ENCODE peak calls at places on chromosomes 2 and 18, in six cellular contexts. One of them, this sample, is unnamed.

GRCh38 chr2:132595186-132595585 is 74.8 kb downstream of the LYPD1 start:
- DNase-seq in GM13976: no peak
- DNase-seq in adrenal gland: no peak
- DNase-seq in endothelial cell: no peak
- DNase-seq in CD4-positive, alpha-beta T cell: no peak
- DNase-seq in retinal pigment epithelial cell: no peak
- DNase-seq in this sample: no peak

GRCh38 chr2:2779727-2780126 is 448.7 kb upstream of the MYT1L start:
- DNase-seq in GM13976: no peak
- DNase-seq in adrenal gland: no peak
- DNase-seq in endothelial cell: no peak
- DNase-seq in CD4-positive, alpha-beta T cell: no peak
- DNase-seq in retinal pigment epithelial cell: no peak
- DNase-seq in this sample: no peak

GRCh38 chr18:57116598-57117132 is 30.2 kb upstream of the BOD1L2 start:
- DNase-seq in GM13976: no peak
- DNase-seq in adrenal gland: no peak
- DNase-seq in endothelial cell: no peak
- DNase-seq in CD4-positive, alpha-beta T cell: no peak
- DNase-seq in retinal pigment epithelial cell: no peak
- DNase-seq in this sample: no peak

GRCh38 chr2:191555092-191555742 is 122.7 kb upstream of the NABP1 start:
- DNase-seq in GM13976: peak; percentile 72
- DNase-seq in adrenal gland: peak; percentile 84
- DNase-seq in endothelial cell: peak; percentile 86
- DNase-seq in CD4-positive, alpha-beta T cell: peak; percentile 68
- DNase-seq in retinal pigment epithelial cell: peak; percentile 38
- DNase-seq in this sample: peak; percentile 88

GRCh38 chr2:224405412-224405811 is 3.5 kb upstream of the FAM124B start:
- DNase-seq in GM13976: no peak
- DNase-seq in adrenal gland: no peak
- DNase-seq in endothelial cell: no peak
- DNase-seq in CD4-positive, alpha-beta T cell: no peak
- DNase-seq in retinal pigment epithelial cell: no peak
- DNase-seq in this sample: no peak

GRCh38 chr2:65436169-65436824 is 3.9 kb upstream of the SPRED2 start:
- DNase-seq in GM13976: peak; percentile 77
- DNase-seq in adrenal gland: peak; percentile 93
- DNase-seq in endothelial cell: peak; percentile 46
- DNase-seq in CD4-positive, alpha-beta T cell: no peak
- DNase-seq in retinal pigment epithelial cell: peak; percentile 51
- DNase-seq in this sample: peak; percentile 97

GRCh38 chr2:37829616-37830385 is 95.3 kb upstream of the RMDN2 start:
- DNase-seq in GM13976: no peak
- DNase-seq in adrenal gland: no peak
- DNase-seq in endothelial cell: no peak
- DNase-seq in CD4-positive, alpha-beta T cell: no peak
- DNase-seq in retinal pigment epithelial cell: no peak
- DNase-seq in this sample: no peak

GRCh38 chr2:41038408-41038807 is 586.5 kb upstream of the SLC8A1 start:
- DNase-seq in GM13976: no peak
- DNase-seq in adrenal gland: no peak
- DNase-seq in endothelial cell: no peak
- DNase-seq in CD4-positive, alpha-beta T cell: no peak
- DNase-seq in retinal pigment epithelial cell: peak; percentile 66
- DNase-seq in this sample: no peak

GRCh38 chr2:104868081-104868806 is 14.3 kb downstream of the POU3F3 start:
- DNase-seq in GM13976: no peak
- DNase-seq in adrenal gland: no peak
- DNase-seq in endothelial cell: no peak
- DNase-seq in CD4-positive, alpha-beta T cell: no peak
- DNase-seq in retinal pigment epithelial cell: no peak
- DNase-seq in this sample: no peak

GRCh38 chr18:12944724-12945123 is 3.1 kb upstream of the SEH1L start:
- DNase-seq in GM13976: no peak
- DNase-seq in adrenal gland: peak; percentile 24
- DNase-seq in endothelial cell: no peak
- DNase-seq in CD4-positive, alpha-beta T cell: no peak
- DNase-seq in retinal pigment epithelial cell: no peak
- DNase-seq in this sample: peak; percentile 18

GRCh38 chr18:21853020-21853419 is 112.4 kb downstream of the MIB1 start:
- DNase-seq in GM13976: peak; percentile 48
- DNase-seq in adrenal gland: no peak
- DNase-seq in endothelial cell: no peak
- DNase-seq in CD4-positive, alpha-beta T cell: no peak
- DNase-seq in retinal pigment epithelial cell: no peak
- DNase-seq in this sample: no peak

GRCh38 chr18:79507076-79507545 is 111.4 kb downstream of the NFATC1 start:
- DNase-seq in GM13976: no peak
- DNase-seq in adrenal gland: peak; percentile 68
- DNase-seq in endothelial cell: peak; percentile 70
- DNase-seq in CD4-positive, alpha-beta T cell: peak; percentile 37
- DNase-seq in retinal pigment epithelial cell: no peak
- DNase-seq in this sample: peak; percentile 72

GRCh38 chr2:216404010-216404618 is 8.2 kb upstream of the SMARCAL1 start:
- DNase-seq in GM13976: peak; percentile 43
- DNase-seq in adrenal gland: peak; percentile 42
- DNase-seq in endothelial cell: peak; percentile 18
- DNase-seq in CD4-positive, alpha-beta T cell: peak; percentile 33
- DNase-seq in retinal pigment epithelial cell: no peak
- DNase-seq in this sample: no peak

GRCh38 chr2:156589381-156590079 is 153.4 kb downstream of the GPD2 start:
- DNase-seq in GM13976: peak; percentile 16
- DNase-seq in adrenal gland: peak; percentile 33
- DNase-seq in endothelial cell: no peak
- DNase-seq in CD4-positive, alpha-beta T cell: no peak
- DNase-seq in retinal pigment epithelial cell: no peak
- DNase-seq in this sample: peak; percentile 25

GRCh38 chr2:127721978-127722355 is 20.7 kb downstream of the SFT2D3 start:
- DNase-seq in GM13976: no peak
- DNase-seq in adrenal gland: no peak
- DNase-seq in endothelial cell: no peak
- DNase-seq in CD4-positive, alpha-beta T cell: no peak
- DNase-seq in retinal pigment epithelial cell: peak; percentile 28
- DNase-seq in this sample: no peak

GRCh38 chr2:3137651-3138300 is 239.8 kb downstream of the EIPR1 start:
- DNase-seq in GM13976: no peak
- DNase-seq in adrenal gland: no peak
- DNase-seq in endothelial cell: no peak
- DNase-seq in CD4-positive, alpha-beta T cell: no peak
- DNase-seq in retinal pigment epithelial cell: no peak
- DNase-seq in this sample: no peak

GRCh38 chr2:147696426-147696825 is 148.4 kb upstream of the ACVR2A start:
- DNase-seq in GM13976: no peak
- DNase-seq in adrenal gland: no peak
- DNase-seq in endothelial cell: no peak
- DNase-seq in CD4-positive, alpha-beta T cell: no peak
- DNase-seq in retinal pigment epithelial cell: no peak
- DNase-seq in this sample: no peak

GRCh38 chr2:201447116-201447515 is 4.1 kb downstream of the TRAK2 start:
- DNase-seq in GM13976: no peak
- DNase-seq in adrenal gland: no peak
- DNase-seq in endothelial cell: no peak
- DNase-seq in CD4-positive, alpha-beta T cell: no peak
- DNase-seq in retinal pigment epithelial cell: no peak
- DNase-seq in this sample: no peak

GRCh38 chr18:36255072-36255708 is 42.3 kb upstream of the FHOD3 start:
- DNase-seq in GM13976: no peak
- DNase-seq in adrenal gland: no peak
- DNase-seq in endothelial cell: no peak
- DNase-seq in CD4-positive, alpha-beta T cell: no peak
- DNase-seq in retinal pigment epithelial cell: peak; percentile 12
- DNase-seq in this sample: no peak

GRCh38 chr18:79495591-79496071 is 99.9 kb downstream of the NFATC1 start:
- DNase-seq in GM13976: no peak
- DNase-seq in adrenal gland: no peak
- DNase-seq in endothelial cell: no peak
- DNase-seq in CD4-positive, alpha-beta T cell: no peak
- DNase-seq in retinal pigment epithelial cell: no peak
- DNase-seq in this sample: peak; percentile 24

GRCh38 chr2:83221258-83221657 is 1237.8 kb downstream of the SUCLG1 start:
- DNase-seq in GM13976: no peak
- DNase-seq in adrenal gland: no peak
- DNase-seq in endothelial cell: no peak
- DNase-seq in CD4-positive, alpha-beta T cell: no peak
- DNase-seq in retinal pigment epithelial cell: no peak
- DNase-seq in this sample: no peak

GRCh38 chr2:234293973-234294372 is 202.9 kb downstream of the ARL4C start:
- DNase-seq in GM13976: no peak
- DNase-seq in adrenal gland: no peak
- DNase-seq in endothelial cell: no peak
- DNase-seq in CD4-positive, alpha-beta T cell: no peak
- DNase-seq in retinal pigment epithelial cell: no peak
- DNase-seq in this sample: no peak
- TF ChIP-seq CTCF in GM13976: no peak
- TF ChIP-seq CTCF in adrenal gland: no peak
- TF ChIP-seq CTCF in endothelial cell: no peak
- TF ChIP-seq CTCF in CD4-positive, alpha-beta T cell: no peak
- TF ChIP-seq CTCF in retinal pigment epithelial cell: peak; percentile 9
- TF ChIP-seq CTCF in this sample: no peak

GRCh38 chr2:186241874-186242273 is 244.2 kb upstream of the ZC3H15 start:
- DNase-seq in GM13976: no peak
- DNase-seq in adrenal gland: no peak
- DNase-seq in endothelial cell: no peak
- DNase-seq in CD4-positive, alpha-beta T cell: no peak
- DNase-seq in retinal pigment epithelial cell: no peak
- DNase-seq in this sample: no peak
- TF ChIP-seq CTCF in GM13976: no peak
- TF ChIP-seq CTCF in adrenal gland: no peak
- TF ChIP-seq CTCF in endothelial cell: peak; percentile 32
- TF ChIP-seq CTCF in CD4-positive, alpha-beta T cell: no peak
- TF ChIP-seq CTCF in retinal pigment epithelial cell: no peak
- TF ChIP-seq CTCF in this sample: no peak

DNA sequence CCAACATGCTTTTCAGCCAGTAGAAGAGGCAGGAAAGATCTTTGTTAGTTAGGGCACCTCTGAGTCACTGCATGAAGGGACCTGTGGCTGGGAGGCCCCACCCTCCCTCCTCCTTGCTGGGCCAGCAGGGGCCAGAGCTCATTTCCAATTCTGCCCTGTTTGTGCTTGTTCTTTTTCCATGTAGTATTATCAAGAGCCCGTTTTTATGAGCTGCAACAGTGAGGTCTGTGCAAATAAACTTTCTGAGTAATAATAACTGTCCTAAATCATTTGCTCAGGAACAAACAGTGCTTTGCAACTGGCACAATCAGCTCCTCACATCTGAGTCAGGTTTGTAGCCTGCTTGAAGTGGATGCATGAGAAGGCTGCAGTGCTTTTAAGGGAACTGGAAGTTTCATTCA is 128.0 kb downstream of the ARL4C start:
- DNase-seq in GM13976: no peak
- DNase-seq in adrenal gland: no peak
- DNase-seq in endothelial cell: no peak
- DNase-seq in CD4-positive, alpha-beta T cell: peak; percentile 60
- DNase-seq in retinal pigment epithelial cell: no peak
- DNase-seq in this sample: no peak
- TF ChIP-seq CTCF in GM13976: no peak
- TF ChIP-seq CTCF in adrenal gland: no peak
- TF ChIP-seq CTCF in endothelial cell: no peak
- TF ChIP-seq CTCF in CD4-positive, alpha-beta T cell: no peak
- TF ChIP-seq CTCF in retinal pigment epithelial cell: no peak
- TF ChIP-seq CTCF in this sample: no peak

DNA sequence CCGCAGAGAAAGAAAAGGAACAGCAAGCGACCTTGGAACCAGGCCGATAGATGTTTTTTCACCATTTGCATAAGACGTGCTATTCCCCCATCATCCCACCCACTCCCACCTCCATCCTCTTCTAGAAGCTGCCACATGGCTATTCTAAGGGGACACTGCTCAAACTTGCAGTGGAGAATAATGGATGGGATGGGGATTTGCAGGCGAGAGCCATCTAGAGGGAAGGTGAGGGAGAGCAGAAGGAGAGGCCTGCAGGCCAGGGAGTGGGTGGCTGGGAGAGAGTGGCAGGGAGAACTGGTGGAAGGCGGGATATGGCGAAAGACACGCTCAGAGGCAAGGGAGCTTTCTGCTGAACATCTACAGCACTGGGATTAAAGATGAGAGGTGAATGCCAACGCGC is 84.9 kb downstream of the MAPK4 start:
- DNase-seq in GM13976: no peak
- DNase-seq in adrenal gland: no peak
- DNase-seq in endothelial cell: peak; percentile 20
- DNase-seq in CD4-positive, alpha-beta T cell: no peak
- DNase-seq in retinal pigment epithelial cell: no peak
- DNase-seq in this sample: no peak
- TF ChIP-seq CTCF in GM13976: no peak
- TF ChIP-seq CTCF in adrenal gland: no peak
- TF ChIP-seq CTCF in endothelial cell: no peak
- TF ChIP-seq CTCF in CD4-positive, alpha-beta T cell: no peak
- TF ChIP-seq CTCF in retinal pigment epithelial cell: peak; percentile 49
- TF ChIP-seq CTCF in this sample: no peak

DNA sequence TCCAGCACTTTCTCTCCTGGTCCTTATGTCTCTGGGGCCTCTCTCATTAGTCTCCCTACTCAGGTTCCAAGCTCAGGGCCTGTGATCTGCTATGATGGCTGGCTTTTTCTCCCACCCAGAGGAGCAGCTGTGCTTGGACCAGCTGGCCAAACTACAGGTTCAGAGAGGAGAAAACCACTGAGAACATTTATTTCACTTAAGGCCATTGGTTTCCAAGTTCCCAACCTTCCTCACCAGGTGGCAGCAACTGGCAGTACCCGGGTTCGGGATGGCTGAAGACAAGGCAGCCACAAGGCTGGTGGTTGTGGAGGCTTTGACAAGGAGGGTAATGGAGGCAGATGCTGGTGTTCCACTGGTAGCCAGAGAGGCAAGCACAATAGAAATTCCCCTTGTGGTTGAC is 29.9 kb upstream of the SELENOI start:
- DNase-seq in GM13976: peak; percentile 45
- DNase-seq in adrenal gland: no peak
- DNase-seq in endothelial cell: no peak
- DNase-seq in CD4-positive, alpha-beta T cell: no peak
- DNase-seq in retinal pigment epithelial cell: no peak
- DNase-seq in this sample: no peak
- TF ChIP-seq CTCF in GM13976: no peak
- TF ChIP-seq CTCF in adrenal gland: no peak
- TF ChIP-seq CTCF in endothelial cell: no peak
- TF ChIP-seq CTCF in CD4-positive, alpha-beta T cell: no peak
- TF ChIP-seq CTCF in retinal pigment epithelial cell: peak; percentile 52
- TF ChIP-seq CTCF in this sample: no peak

DNA sequence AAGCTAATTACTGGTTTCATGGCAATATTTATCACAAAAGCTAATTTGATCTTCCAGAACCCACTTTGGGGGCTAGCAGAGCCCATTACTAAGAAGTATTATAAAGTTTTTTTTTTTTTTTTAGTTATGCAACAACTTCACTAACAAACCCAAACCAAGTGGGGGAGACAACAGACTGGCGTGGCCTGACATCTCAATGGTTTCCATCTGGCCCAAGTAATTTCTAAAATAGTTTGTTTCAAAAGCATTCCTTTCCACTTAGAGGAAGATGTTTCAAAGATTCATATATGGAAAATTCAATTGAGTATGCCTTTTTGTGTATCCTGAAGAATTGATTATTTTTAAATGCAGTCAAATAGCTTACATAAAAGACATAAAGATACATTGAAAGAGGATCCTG is 367.1 kb downstream of the HRH4 start:
- DNase-seq in GM13976: no peak
- DNase-seq in adrenal gland: no peak
- DNase-seq in endothelial cell: no peak
- DNase-seq in CD4-positive, alpha-beta T cell: no peak
- DNase-seq in retinal pigment epithelial cell: no peak
- DNase-seq in this sample: no peak
- TF ChIP-seq CTCF in GM13976: no peak
- TF ChIP-seq CTCF in adrenal gland: no peak
- TF ChIP-seq CTCF in endothelial cell: no peak
- TF ChIP-seq CTCF in CD4-positive, alpha-beta T cell: no peak
- TF ChIP-seq CTCF in retinal pigment epithelial cell: no peak
- TF ChIP-seq CTCF in this sample: no peak

This sample was measured in ovary.